ENCODE peak calls at places on chromosomes 5 and 9, in six cellular contexts. K is right cardiac atrium; C is CD8-positive, alpha-beta memory T cell; N is CD8-positive, alpha-beta T cell; T is ovary; S is fibroblast of the aortic adventitia. P is an unnamed sample.

GRCh38 chr5:178988436-178989220 is 6.5 kb downstream of the GRM6 start:
- DNase-seq in K (no peak), N (no peak), C (no peak), T (no peak), S (no peak), P (no peak)

GRCh38 chr5:138354387-138354786 is 1.9 kb downstream of the KDM3B start:
- DNase-seq in T (no peak), S (no peak), K (no peak), C (no peak), N (no peak), P (no peak)

GRCh38 chr9:14029811-14030210 is 284.1 kb downstream of the NFIB start:
- DNase-seq in C (no peak), T (no peak), N (no peak), K (no peak), S (peak), P (no peak)

GRCh38 chr9:80867731-80868130 is 821.6 kb downstream of the TLE1 start:
- DNase-seq in K (no peak), N (no peak), S (peak), T (no peak), C (no peak), P (no peak)

GRCh38 chr5:161851691-161852299 is 3.9 kb downstream of the GABRA1 start:
- DNase-seq in T (no peak), C (no peak), K (no peak), S (peak), N (no peak), P (no peak)

GRCh38 chr9:96139592-96140251 is 162.3 kb downstream of the HSD17B3 start:
- DNase-seq in K (peak), T (peak), C (no peak), N (no peak), S (peak), P (no peak)

GRCh38 chr9:36802171-36802920 is 229.7 kb downstream of the MELK start:
- DNase-seq in N (no peak), C (no peak), K (no peak), S (peak), T (no peak), P (no peak)

GRCh38 chr9:38395653-38396370 is 3.3 kb downstream of the ALDH1B1 start:
- DNase-seq in C (no peak), N (no peak), S (no peak), K (no peak), T (no peak), P (no peak)

GRCh38 chr5:119453045-119453383 is 717 bp downstream of the HSD17B4 start:
- DNase-seq in N (no peak), T (no peak), S (peak), C (no peak), K (no peak), P (peak)

GRCh38 chr9:121439711-121440110 is 59.9 kb downstream of the GGTA1 start:
- DNase-seq in N (no peak), S (no peak), K (no peak), T (no peak), C (no peak), P (no peak)

GRCh38 chr5:107806271-107806670 is 135.5 kb upstream of the EFNA5 start:
- DNase-seq in T (no peak), C (no peak), K (no peak), S (no peak), N (no peak), P (no peak)

GRCh38 chr5:128736567-128736966 is 198.5 kb upstream of the FBN2 start:
- DNase-seq in S (no peak), C (no peak), N (no peak), K (peak), T (no peak), P (no peak)

GRCh38 chr5:139273572-139274264 is 19.8 kb upstream of the MATR3 start:
- DNase-seq in T (peak), K (peak), C (peak), N (peak), S (peak), P (peak)

GRCh38 chr9:22469928-22470544 is 23.4 kb downstream of the DMRTA1 start:
- DNase-seq in C (no peak), K (no peak), T (no peak), N (no peak), S (peak), P (peak)

GRCh38 chr5:67299317-67299716 is 102.7 kb upstream of the CD180 start:
- DNase-seq in K (no peak), C (no peak), S (peak), N (no peak), T (no peak), P (no peak)

GRCh38 chr9:87706066-87706739 is 19.7 kb upstream of the CTSL start:
- DNase-seq in C (no peak), K (peak), T (no peak), N (no peak), S (no peak), P (no peak)

GRCh38 chr9:33076031-33076359 is 479 bp downstream of the SMU1 start:
- DNase-seq in C (no peak), T (no peak), N (no peak), K (no peak), S (no peak), P (no peak)

GRCh38 chr5:74441616-74442015 is 198.9 kb downstream of the ENC1 start:
- DNase-seq in N (no peak), K (no peak), C (no peak), T (no peak), S (no peak), P (no peak)

GRCh38 chr9:98764351-98764750 is 32.0 kb downstream of the ANKS6 start:
- DNase-seq in T (no peak), N (no peak), S (no peak), K (no peak), C (no peak), P (no peak)

GRCh38 chr5:139164020-139164419 is 34.1 kb downstream of the SIL1 start:
- DNase-seq in C (no peak), T (no peak), S (peak), N (no peak), K (no peak), P (peak)

GRCh38 chr5:171580506-171581265 is 161.2 kb downstream of the FGF18 start:
- DNase-seq in K (peak), N (no peak), S (peak), C (no peak), T (no peak), P (no peak)

GRCh38 chr5:146076455-146076854 is 28.9 kb downstream of the PLAC8L1 start:
- DNase-seq in N (no peak), C (no peak), S (no peak), T (no peak), K (no peak), P (no peak)
- H3K4me3 ChIP-seq in N (no peak), C (no peak), S (no peak), T (no peak), K (no peak), P (no peak)

DNA sequence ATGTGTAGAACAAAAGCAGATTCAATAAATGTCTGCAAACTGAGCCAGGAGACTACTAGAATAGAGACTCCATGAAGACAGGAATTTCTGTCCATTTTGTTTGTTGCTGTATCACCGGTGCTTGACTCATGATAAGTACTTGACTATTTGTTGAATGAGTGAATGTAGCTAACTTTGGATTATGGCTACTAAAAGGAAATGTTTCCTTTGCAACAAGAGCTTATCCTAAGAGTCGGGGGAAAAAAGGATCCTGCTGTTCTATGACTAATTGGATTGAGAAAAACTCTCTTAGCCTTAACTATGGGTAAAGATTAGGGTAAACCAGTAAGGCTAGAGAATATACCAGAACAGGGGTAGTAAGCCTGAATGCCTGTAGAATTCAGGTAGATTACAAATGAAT is 3.5 kb downstream of the PAIP1 start:
- DNase-seq in T (no peak), N (no peak), K (no peak), S (peak), C (no peak), P (no peak)
- H3K4me3 ChIP-seq in T (no peak), N (no peak), K (no peak), S (no peak), C (no peak), P (no peak)

DNA sequence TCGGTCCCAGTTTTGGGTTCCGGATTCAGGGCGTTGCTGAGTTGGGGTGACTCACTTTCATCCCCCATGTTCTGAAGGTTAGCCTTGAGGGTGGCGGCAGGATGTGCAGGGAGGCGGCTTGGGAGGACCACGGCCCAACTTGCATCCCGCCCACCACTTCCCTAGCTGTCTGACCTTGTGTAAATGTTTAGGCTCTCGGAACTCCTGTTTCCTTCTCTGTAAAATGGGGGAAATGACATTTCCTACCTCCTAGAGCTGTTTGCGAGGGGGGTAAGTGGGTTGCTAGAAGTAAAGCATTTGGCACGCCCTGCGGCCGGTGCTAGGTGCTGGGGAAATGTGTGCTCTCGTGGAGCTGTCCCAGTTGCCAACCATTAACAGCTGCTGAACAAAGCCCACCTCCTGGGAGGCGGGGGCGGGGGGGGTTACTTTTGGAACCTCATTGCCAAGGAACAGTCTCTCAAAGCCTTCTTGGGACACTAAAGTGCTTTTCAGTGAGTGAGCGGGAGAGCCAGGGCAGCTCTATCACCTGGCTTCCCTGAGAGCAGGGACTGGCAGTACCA is 27.5 kb downstream of the PTGES2 start:
- DNase-seq in C (no peak), T (no peak), S (no peak), K (no peak), N (no peak), P (no peak)
- H3K4me3 ChIP-seq in C (no peak), T (peak), S (peak), K (no peak), N (no peak), P (peak)

GRCh38 chr5:160370713-160371034 is 248 bp upstream of the C1QTNF2 start:
- DNase-seq in K (no peak), N (peak), C (no peak), T (no peak), S (no peak), P (no peak)
- H3K4me3 ChIP-seq in K (peak), N (peak), C (no peak), T (peak), S (peak), P (no peak)

GRCh38 chr9:112000743-112001142 is 104.1 kb downstream of the UGCG start:
- DNase-seq in N (no peak), C (no peak), S (no peak), K (no peak), T (no peak), P (no peak)

GRCh38 chr9:111997831-111998230 is 101.2 kb downstream of the UGCG start:
- DNase-seq in T (no peak), K (no peak), C (no peak), N (no peak), S (no peak), P (no peak)

GRCh38 chr9:112002847-112003457 is 106.3 kb downstream of the UGCG start:
- DNase-seq in K (no peak), T (no peak), C (no peak), S (no peak), N (no peak), P (no peak)

GRCh38 chr9:112002131-112002846 is 105.7 kb downstream of the UGCG start:
- DNase-seq in C (no peak), N (peak), T (no peak), K (no peak), S (no peak), P (no peak)

DNA sequence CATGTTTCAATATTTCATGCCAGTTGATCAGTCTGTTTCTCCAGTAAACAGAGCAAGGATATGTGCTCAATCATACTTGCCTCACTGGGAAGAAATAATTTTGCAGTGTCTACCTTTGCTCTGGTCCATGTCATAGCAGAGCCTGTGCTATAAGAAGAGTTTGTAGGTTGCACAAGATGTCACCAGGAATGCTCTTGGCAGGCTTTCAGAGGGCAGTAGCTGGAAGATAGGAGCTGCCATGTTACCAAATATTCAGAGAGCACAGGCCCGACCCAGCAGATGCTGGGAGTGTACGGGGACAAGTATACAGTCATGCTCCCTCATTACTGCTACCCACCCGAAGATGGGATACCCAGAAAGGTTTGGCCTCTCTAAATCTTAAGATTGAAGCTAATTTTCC is 102.7 kb downstream of the UGCG start:
- DNase-seq in K (no peak), C (no peak), T (no peak), S (no peak), N (no peak), P (no peak)
- H3K4me3 ChIP-seq in K (no peak), C (no peak), T (no peak), S (no peak), N (no peak), P (no peak)

DNA sequence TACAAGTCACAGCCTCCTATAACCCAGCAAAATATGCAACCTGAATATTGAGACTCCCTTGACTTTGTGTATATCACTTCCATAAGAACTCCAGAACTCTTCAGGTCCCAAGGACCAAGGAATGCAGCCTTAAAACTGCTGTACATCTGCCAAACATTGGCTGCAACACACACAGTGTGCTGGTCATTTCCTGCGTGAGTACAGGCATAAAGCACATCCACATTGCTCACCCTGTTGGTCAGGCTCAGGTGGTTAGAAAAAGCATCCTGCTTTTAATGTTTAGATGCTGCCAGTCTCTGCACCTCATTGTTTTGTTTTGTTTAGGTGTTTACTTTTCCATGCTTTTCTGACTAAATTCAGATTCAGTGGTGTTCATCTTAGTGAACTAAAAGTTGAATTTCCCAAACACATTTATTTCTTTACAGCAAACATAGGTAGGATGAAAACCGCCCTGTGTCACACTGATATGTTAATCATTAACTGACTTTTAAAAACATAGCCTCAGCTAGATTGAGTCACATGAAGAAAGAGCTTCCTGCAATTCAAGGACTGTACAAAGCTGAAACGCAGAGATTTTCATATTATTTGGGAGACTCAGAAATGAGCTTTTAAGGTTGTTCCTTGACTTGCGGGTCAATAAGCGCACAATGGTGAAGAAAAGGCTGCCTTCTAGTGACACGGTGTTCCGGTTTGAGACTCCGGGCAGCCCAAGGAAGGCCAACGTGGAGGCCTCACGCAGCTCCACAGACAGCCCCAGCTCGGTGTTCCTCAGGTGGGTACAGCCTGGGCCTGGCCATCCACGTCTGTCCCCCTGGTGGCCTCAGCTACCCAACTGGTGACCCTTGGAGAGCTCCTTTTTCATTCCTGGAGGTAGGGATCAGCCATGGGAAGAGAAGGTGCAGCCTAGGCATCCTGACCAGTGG is 52.2 kb upstream of the GRAMD2B start:
- DNase-seq in S (peak), C (no peak), K (no peak), N (no peak), T (no peak), P (peak)
- H3K4me3 ChIP-seq in S (no peak), C (no peak), K (no peak), N (no peak), T (no peak), P (peak)